ENCODE peak calls at places on chromosome 4, in nine cellular contexts. J, I, P, H, W, U, K, M and A are unnamed samples.

GRCh38 chr4:180449395-180449956 is 1793.7 kb upstream of the TENM3 start:
- DNase-seq in W (peak; percentile 71), I (no peak), J (no peak), M (peak; percentile 2), H (peak; percentile 66), P (no peak), U (no peak), K (no peak), A (no peak)

GRCh38 chr4:145538636-145539035 is 57.0 kb downstream of the SMAD1 start:
- DNase-seq in M (no peak), K (no peak), P (no peak), H (no peak), W (no peak), U (no peak), I (no peak), J (no peak), A (no peak)

GRCh38 chr4:95754667-95755066 is 85.2 kb upstream of the PDHA2 start:
- DNase-seq in J (no peak), I (no peak), W (no peak), H (no peak), P (no peak), U (no peak), K (no peak), M (no peak), A (no peak)

GRCh38 chr4:47315346-47315745 is 148.2 kb downstream of the COMMD8 start:
- DNase-seq in M (peak; percentile 50), P (no peak), H (no peak), J (no peak), K (peak; percentile 72), I (no peak), W (no peak), U (no peak), A (no peak)

GRCh38 chr4:38266616-38267015 is 306.4 kb downstream of the PTTG2 start:
- DNase-seq in U (no peak), M (no peak), I (no peak), W (no peak), H (no peak), K (peak; percentile 32), J (no peak), P (no peak), A (no peak)

GRCh38 chr4:25030283-25031076 is at the start of gene LGI2:
- DNase-seq in H (peak; percentile 38), P (no peak), I (peak; percentile 33), M (peak; percentile 45), K (no peak), W (peak; percentile 76), J (no peak), U (no peak), A (no peak)

GRCh38 chr4:74451214-74451661 is 6.3 kb downstream of the AREG start:
- DNase-seq in K (peak; percentile 81), M (peak; percentile 79), U (no peak), J (no peak), I (no peak), P (no peak), W (no peak), H (no peak), A (no peak)

GRCh38 chr4:64715741-64716140 is 306.5 kb upstream of the TECRL start:
- DNase-seq in H (no peak), K (no peak), I (no peak), P (no peak), J (no peak), U (no peak), W (no peak), M (no peak), A (no peak)

GRCh38 chr4:95161781-95162469 is 386.8 kb downstream of the UNC5C start:
- DNase-seq in I (no peak), J (no peak), W (no peak), K (no peak), H (no peak), M (no peak), P (no peak), U (no peak), A (no peak)

GRCh38 chr4:77372375-77372774 is 215.4 kb downstream of the CCNG2 start:
- DNase-seq in P (no peak), K (no peak), H (no peak), J (no peak), I (no peak), M (no peak), W (no peak), U (no peak), A (no peak)

GRCh38 chr4:77375866-77376607 is 219.0 kb downstream of the CCNG2 start:
- DNase-seq in P (no peak), W (no peak), H (no peak), I (no peak), M (no peak), K (no peak), U (no peak), J (no peak), A (no peak)

DNA sequence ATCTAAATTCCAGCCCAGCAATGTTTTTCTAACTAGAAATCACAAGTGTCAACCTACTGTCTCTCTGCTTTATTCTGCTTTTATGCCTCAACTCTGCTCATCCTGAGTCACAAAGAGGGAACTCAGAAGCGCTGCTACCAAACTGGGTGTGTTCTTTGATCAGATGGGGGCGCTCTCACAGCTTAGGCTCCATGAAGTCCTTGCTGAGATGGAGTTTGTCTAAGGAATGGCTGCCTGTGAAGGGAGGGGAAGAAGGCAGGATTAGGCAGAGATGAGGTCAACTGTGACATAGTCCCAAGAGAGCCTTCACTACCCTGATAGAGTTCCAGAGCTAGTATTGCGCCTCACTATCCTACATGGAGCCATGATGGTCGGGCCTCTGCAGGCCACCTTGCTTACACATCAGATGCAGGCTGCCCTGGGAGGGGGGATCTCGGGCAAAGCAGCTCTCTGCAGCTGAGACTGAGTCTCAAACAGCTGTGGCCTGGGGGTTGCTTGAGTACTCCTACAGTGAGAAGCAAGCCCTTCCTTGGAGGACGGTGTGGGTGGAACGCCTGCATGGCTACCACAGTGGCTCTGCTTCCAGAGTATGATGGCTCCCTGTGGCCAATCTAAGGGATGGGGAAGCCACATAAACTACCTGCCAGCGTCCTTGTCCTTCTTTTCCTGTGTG is 219.9 kb downstream of the CCNG2 start:
- DNase-seq in J (no peak), W (peak; percentile 18), H (peak; percentile 48), K (no peak), I (no peak), M (no peak), P (no peak), U (no peak), A (no peak)
- TF ChIP-seq CTCF in J (no peak), W (peak; percentile 26), H (peak; percentile 56), K (no peak), I (no peak), M (no peak), P (no peak), U (no peak), A (no peak)

DNA sequence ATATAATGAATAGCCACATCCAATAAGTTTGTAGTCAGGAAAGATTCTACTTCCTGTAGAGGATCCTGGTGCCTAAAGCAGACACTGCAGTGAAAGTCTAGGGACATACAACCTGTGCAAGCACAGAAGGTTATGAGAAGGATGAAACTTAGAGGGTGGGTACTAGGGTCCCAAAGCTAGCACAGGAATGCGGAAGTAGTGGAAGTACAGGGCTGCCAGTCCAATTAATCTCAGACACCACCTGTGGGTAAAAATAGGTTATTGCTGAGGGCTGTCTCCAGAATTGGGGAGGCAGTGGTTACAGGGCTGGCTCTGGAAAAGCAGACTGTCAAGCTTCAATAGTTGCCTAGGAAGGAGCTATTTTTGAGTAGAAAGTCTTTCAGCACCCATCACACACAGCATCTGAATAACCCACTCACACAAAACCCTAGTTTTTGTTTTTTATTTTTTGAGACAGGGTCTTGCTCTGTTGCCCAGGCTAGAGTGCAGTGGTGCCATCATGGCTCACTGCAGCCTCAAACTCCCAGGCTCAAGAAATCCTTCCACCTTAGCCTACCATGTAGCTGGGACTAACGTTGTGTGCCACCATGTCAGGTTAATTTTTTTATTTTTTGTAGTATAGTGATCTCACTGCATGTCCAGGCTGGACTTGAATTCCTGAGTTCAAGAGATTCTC is 50.8 kb upstream of the ELF2 start:
- DNase-seq in H (no peak), I (no peak), M (no peak), K (no peak), U (no peak), P (no peak), J (no peak), W (no peak), A (no peak)
- TF ChIP-seq CTCF in H (no peak), I (peak; percentile 11), M (no peak), K (no peak), U (no peak), P (peak; percentile 28), J (no peak), W (no peak), A (peak; percentile 29)

DNA sequence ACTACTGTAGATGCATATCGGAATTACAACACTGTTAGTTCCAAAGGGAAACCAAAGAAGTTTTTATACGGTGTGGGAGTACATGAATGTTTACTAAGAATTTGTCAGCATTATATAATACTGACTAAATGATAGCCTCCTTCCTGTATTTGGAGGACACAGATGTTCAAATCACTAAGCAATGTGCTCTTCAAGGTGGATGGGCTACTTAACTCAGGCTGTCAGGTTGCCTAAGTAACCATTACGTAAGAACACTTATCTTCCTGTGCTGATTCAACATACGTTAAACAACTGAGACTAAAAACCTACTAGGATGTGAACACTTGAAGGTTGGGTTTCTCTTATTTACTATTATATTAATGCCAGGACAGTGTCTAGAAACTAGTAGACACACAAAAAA is 81.9 kb upstream of the HPGD start:
- DNase-seq in H (no peak), P (no peak), J (no peak), U (no peak), I (no peak), M (peak; percentile 60), W (no peak), K (peak; percentile 71), A (no peak)
- TF ChIP-seq CTCF in H (no peak), P (no peak), J (no peak), U (no peak), I (no peak), M (no peak), W (no peak), K (no peak), A (no peak)

DNA sequence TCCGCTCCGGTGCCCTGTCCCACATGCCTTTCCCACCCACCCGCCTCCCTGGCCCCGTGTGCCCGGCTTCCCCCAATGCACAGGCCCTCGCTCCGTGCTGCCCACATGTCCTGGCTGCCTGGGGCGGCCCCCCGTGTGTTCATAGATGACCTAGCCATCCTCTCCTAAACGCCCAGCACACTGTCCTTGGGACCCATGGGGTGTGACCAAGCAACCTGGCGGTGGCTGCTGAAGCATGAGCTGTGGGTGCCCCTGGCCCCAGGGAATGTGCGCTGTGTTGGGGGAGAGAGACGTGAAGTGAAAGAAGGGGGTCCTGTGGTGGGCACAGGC is 28.3 kb downstream of the MAEA start:
- DNase-seq in M (no peak), J (no peak), W (no peak), H (no peak), K (no peak), U (no peak), P (no peak), I (peak; percentile 9), A (peak; percentile 42)
- TF ChIP-seq CTCF in M (no peak), J (no peak), W (no peak), H (no peak), K (no peak), U (no peak), P (no peak), I (no peak), A (no peak)

GRCh38 chr4:175106301-175106700 is 188.1 kb downstream of the ADAM29 start:
- DNase-seq in K (no peak), U (no peak), I (no peak), P (no peak), W (no peak), J (no peak), M (no peak), H (no peak), A (no peak)

GRCh38 chr4:175109933-175110332 is 191.8 kb downstream of the ADAM29 start:
- DNase-seq in I (no peak), J (no peak), H (peak; percentile 46), P (no peak), K (no peak), U (no peak), W (no peak), M (no peak), A (no peak)
- TF ChIP-seq CTCF in I (no peak), J (no peak), H (peak; percentile 60), P (no peak), K (no peak), U (no peak), W (peak; percentile 30), M (no peak), A (no peak)